ENCODE peak calls at places on chromosome 11, in ten cellular contexts. P is GM13977, T is sigmoid colon, M is CD14-positive monocyte, L is BJ, Z is Calu3, Q is left ventricle myocardium inferior, O is endothelial cell, A is neural crest cell, V is brain microvascular endothelial cell. N is an unnamed sample.

GRCh38 chr11:77040889-77041288 is 6.7 kb downstream of the B3GNT6 start:
- DNase-seq in P (no peak), T (peak; percentile 57), M (no peak), L (no peak), Z (no peak), Q (no peak), O (no peak), A (no peak), V (no peak), N (no peak)

GRCh38 chr11:129691154-129691553 is 124.5 kb upstream of the TMEM45B start:
- DNase-seq in P (no peak), T (no peak), M (no peak), L (no peak), Z (no peak), Q (no peak), O (no peak), A (no peak), V (no peak), N (no peak)

GRCh38 chr11:62545437-62546243 is 966 bp downstream of the AHNAK start:
- DNase-seq in P (no peak), T (peak; percentile 97), M (peak; percentile 81), L (peak; percentile 52), Z (peak; percentile 96), Q (peak; percentile 95), O (peak; percentile 64), A (no peak), V (peak; percentile 87), N (peak; percentile 80)

GRCh38 chr11:70399681-70400112 is 1.4 kb downstream of the CTTN start:
- DNase-seq in P (no peak), T (peak; percentile 94), M (peak; percentile 80), L (peak; percentile 83), Z (peak; percentile 89), Q (peak; percentile 77), O (peak; percentile 25), A (no peak), V (peak; percentile 96), N (peak; percentile 28)

GRCh38 chr11:2940166-2940929 is 11.1 kb upstream of the PHLDA2 start:
- DNase-seq in P (no peak), T (peak; percentile 66), M (peak; percentile 93), L (no peak), Z (peak; percentile 68), Q (peak; percentile 52), O (no peak), A (no peak), V (no peak), N (no peak)

GRCh38 chr11:72239849-72240460 is 4.0 kb downstream of the PHOX2A start:
- DNase-seq in P (no peak), T (peak; percentile 85), M (peak; percentile 59), L (no peak), Z (peak; percentile 50), Q (peak; percentile 65), O (peak; percentile 38), A (no peak), V (no peak), N (peak; percentile 56)

GRCh38 chr11:3134218-3134621 is 30.9 kb downstream of the OSBPL5 start:
- DNase-seq in P (no peak), T (peak; percentile 63), M (no peak), L (no peak), Z (no peak), Q (peak; percentile 12), O (no peak), A (no peak), V (no peak), N (peak; percentile 1)

GRCh38 chr11:117634756-117635593 is 162.0 kb downstream of the DSCAML1 start:
- DNase-seq in P (no peak), T (no peak), M (no peak), L (no peak), Z (no peak), Q (no peak), O (no peak), A (no peak), V (peak; percentile 14), N (peak; percentile 17)

GRCh38 chr11:45369294-45369693 is 83.2 kb upstream of the SYT13 start:
- DNase-seq in P (no peak), T (no peak), M (no peak), L (no peak), Z (no peak), Q (no peak), O (no peak), A (no peak), V (no peak), N (no peak)

GRCh38 chr11:67644042-67644441 is 4.5 kb upstream of the TBX10 start:
- DNase-seq in P (no peak), T (no peak), M (no peak), L (no peak), Z (no peak), Q (no peak), O (no peak), A (no peak), V (no peak), N (no peak)

GRCh38 chr11:112881461-112881860 is 79.8 kb upstream of the NCAM1 start:
- DNase-seq in P (no peak), T (peak; percentile 83), M (no peak), L (no peak), Z (no peak), Q (peak; percentile 75), O (no peak), A (peak; percentile 32), V (no peak), N (peak; percentile 80)

GRCh38 chr11:47861762-47862161 is 13.6 kb upstream of the NUP160 start:
- DNase-seq in P (no peak), T (no peak), M (no peak), L (no peak), Z (no peak), Q (no peak), O (no peak), A (no peak), V (peak; percentile 51), N (no peak)

GRCh38 chr11:68859123-68859522 is 17.4 kb upstream of the CPT1A start:
- DNase-seq in P (no peak), T (no peak), M (no peak), L (no peak), Z (no peak), Q (no peak), O (no peak), A (no peak), V (no peak), N (no peak)

GRCh38 chr11:102802341-102802740 is 4.4 kb upstream of the MMP1 start:
- DNase-seq in P (no peak), T (no peak), M (no peak), L (peak; percentile 86), Z (no peak), Q (no peak), O (no peak), A (no peak), V (peak; percentile 88), N (no peak)

GRCh38 chr11:1197886-1198765 is 24.7 kb upstream of the MUC5B start:
- DNase-seq in P (no peak), T (peak; percentile 58), M (peak; percentile 44), L (no peak), Z (no peak), Q (peak; percentile 9), O (no peak), A (no peak), V (no peak), N (no peak)
- TF ChIP-seq CTCF in P (no peak), T (no peak), M (no peak), L (no peak), Z (peak; percentile 18), Q (no peak), O (peak; percentile 43), A (no peak), V (no peak), N (no peak)

GRCh38 chr11:114059984-114060401 is 482 bp downstream of the ZBTB16 start:
- DNase-seq in P (peak; percentile 38), T (peak; percentile 77), M (no peak), L (no peak), Z (no peak), Q (peak; percentile 45), O (peak; percentile 16), A (no peak), V (no peak), N (no peak)
- TF ChIP-seq CTCF in P (no peak), T (no peak), M (no peak), L (no peak), Z (no peak), Q (peak; percentile 30), O (no peak), A (no peak), V (peak; percentile 23), N (no peak)

DNA sequence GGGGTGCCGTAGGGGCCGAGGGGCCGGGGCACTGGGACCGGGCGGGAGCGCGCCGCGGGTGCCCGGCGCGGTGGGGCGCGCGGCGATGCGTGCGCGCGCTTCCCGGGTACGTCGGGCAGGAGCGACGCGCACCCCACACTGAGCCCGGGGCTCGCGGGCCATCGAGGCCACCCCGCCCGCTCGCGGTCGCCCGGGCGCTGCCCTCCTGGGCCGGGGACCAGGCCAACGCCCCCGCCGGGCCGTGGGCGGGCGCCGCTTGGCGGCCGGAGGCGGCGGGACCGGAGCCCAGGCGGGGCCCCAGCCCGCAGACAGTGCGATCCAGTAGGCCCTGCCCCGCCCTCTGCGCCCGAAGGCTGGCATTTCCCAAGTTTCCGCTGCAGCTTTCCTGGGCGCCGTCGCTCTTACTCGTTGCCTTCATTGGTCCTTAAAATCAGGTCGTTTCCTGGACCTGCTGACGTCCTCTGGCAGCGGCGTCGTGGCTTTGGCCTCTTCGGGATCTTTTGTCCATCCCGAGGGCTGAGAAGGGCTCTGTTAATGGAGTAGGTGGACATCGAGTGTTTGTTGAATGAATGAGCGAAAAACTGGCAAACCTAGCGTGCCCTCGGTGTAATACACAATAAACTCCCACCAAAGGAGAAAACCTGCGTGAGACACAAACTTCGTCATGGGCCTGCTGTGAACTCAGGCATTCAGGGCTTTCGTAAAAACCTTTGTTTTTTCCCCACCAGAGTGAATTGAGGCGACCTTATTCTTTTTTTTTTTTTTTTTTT is 638 bp downstream of the PARVA start:
- DNase-seq in P (no peak), T (peak; percentile 94), M (no peak), L (no peak), Z (peak; percentile 82), Q (peak; percentile 74), O (peak; percentile 73), A (peak; percentile 57), V (peak; percentile 49), N (peak; percentile 72)
- TF ChIP-seq CTCF in P (no peak), T (no peak), M (no peak), L (peak; percentile 5), Z (peak; percentile 32), Q (peak; percentile 41), O (no peak), A (peak; percentile 43), V (no peak), N (no peak)

GRCh38 chr11:37946155-37946766 is 1348.2 kb upstream of the RAG2 start:
- DNase-seq in P (peak; percentile 6), T (no peak), M (no peak), L (no peak), Z (peak; percentile 62), Q (no peak), O (peak; percentile 54), A (peak; percentile 30), V (peak; percentile 62), N (peak; percentile 35)
- TF ChIP-seq CTCF in P (peak; percentile 64), T (no peak), M (peak; percentile 60), L (peak; percentile 75), Z (peak; percentile 72), Q (peak; percentile 67), O (peak; percentile 85), A (peak; percentile 77), V (peak; percentile 80), N (peak; percentile 62)

N was measured in nephron progenitor cell.